ENCODE peak calls at places on chromosomes 13 and 19, in five cellular contexts. U is IMR-90, L is lower leg skin, Y is uterus, R is esophagus muscularis mucosa. F is an unnamed sample.

GRCh38 chr13:36904219-36904618 is 15.8 kb downstream of the SMAD9 start:
- DNase-seq in L (no peak), R (no peak), U (no peak), Y (no peak), F (no peak)

GRCh38 chr13:19888799-19889198 is 25.4 kb upstream of the ZMYM5 start:
- DNase-seq in U (peak), Y (no peak), R (no peak), L (no peak), F (no peak)

GRCh38 chr13:41467546-41467945 is 10.2 kb downstream of the RGCC start:
- DNase-seq in R (no peak), L (no peak), U (no peak), Y (no peak), F (no peak)

GRCh38 chr19:7010722-7011593 is 10.3 kb downstream of the MBD3L2B start:
- DNase-seq in L (no peak), R (no peak), Y (no peak), U (no peak), F (no peak)

GRCh38 chr13:90623318-90624011 is 724.0 kb upstream of the MIR17HG start:
- DNase-seq in R (no peak), U (no peak), L (no peak), Y (no peak), F (no peak)

GRCh38 chr13:70714993-70715392 is 606.7 kb upstream of the KLHL1 start:
- DNase-seq in L (no peak), U (no peak), Y (no peak), R (no peak), F (no peak)

GRCh38 chr19:41335467-41335866 is 18.3 kb downstream of the TGFB1 start:
- DNase-seq in U (no peak), L (no peak), R (no peak), Y (no peak), F (no peak)

GRCh38 chr13:90686438-90686837 is 661.0 kb upstream of the MIR17HG start:
- DNase-seq in Y (no peak), U (peak), L (no peak), R (no peak), F (no peak)

GRCh38 chr13:33145667-33146066 is 129.4 kb downstream of the KL start:
- DNase-seq in Y (no peak), R (no peak), U (no peak), L (no peak), F (no peak)

GRCh38 chr19:29260477-29261317 is 47.7 kb upstream of the UQCRFS1 start:
- DNase-seq in L (peak), U (peak), R (peak), Y (no peak), F (peak)

GRCh38 chr19:43560687-43561086 is 14.6 kb downstream of the XRCC1 start:
- DNase-seq in Y (no peak), U (peak), R (no peak), L (no peak), F (peak)

GRCh38 chr19:7863971-7864718 is 10.0 kb downstream of the PRR36 start:
- DNase-seq in L (no peak), Y (no peak), R (no peak), U (no peak), F (no peak)

GRCh38 chr19:37719111-37719926 is at the start of gene ZNF607:
- DNase-seq in L (peak), R (peak), Y (peak), U (peak), F (peak)
- TF ChIP-seq POLR2A in L (no peak), R (no peak), Y (no peak), U (no peak), F (peak)

DNA sequence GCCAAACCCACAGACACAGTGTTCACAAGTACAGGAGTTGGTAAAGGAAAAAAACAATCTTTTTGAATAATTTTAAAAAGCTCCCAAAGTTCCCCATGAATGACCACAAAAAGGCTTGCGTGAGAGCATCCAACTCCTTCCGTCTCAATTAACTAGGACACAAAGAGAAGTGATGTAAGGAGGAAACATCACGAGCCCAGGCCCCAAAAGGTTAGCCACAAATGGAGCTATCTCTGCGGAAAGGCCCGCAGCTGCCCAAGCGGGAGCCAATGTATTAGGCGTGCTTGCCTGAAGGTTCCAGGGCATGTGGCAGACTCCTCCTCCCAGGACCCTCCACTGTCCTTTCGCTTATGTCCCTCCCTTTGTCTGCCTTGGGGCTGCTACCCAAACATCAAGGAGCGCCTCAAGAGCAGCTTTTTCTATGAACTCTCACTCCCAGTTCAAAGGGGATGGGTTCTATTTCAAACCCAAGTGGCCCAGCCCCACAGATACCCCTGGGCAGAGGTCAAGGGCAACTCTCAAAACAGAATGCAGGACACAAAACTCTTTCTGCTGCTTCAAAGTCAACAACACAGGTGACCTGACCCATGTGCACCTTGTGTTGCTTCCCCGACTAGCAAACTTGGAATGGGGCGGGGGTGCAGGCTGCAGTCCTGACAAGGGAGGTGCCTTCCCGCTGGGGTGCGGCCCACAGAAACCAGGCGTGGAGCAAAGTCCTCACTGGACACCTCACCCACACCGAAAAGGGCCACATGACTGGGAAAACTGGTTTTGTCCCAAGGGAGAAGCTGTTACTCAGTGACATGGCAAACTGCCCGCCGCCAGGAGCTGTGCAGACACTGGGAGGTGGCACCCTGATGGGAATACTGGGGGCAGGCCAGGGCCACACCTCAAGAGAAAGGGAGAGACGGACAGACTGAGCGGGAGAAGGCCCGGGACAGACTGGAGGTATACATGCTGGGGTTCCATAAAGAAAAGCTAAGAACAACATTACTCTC is 17.6 kb downstream of the ZC3H4 start:
- DNase-seq in Y (no peak), R (no peak), L (peak), U (no peak), F (no peak)
- TF ChIP-seq POLR2A in Y (no peak), R (no peak), L (no peak), U (no peak), F (no peak)

GRCh38 chr19:18574691-18575291 is 3.1 kb downstream of the UBA52 start:
- DNase-seq in U (no peak), Y (no peak), L (no peak), R (no peak), F (no peak)

GRCh38 chr19:18566953-18567352 is 4.7 kb upstream of the UBA52 start:
- DNase-seq in U (no peak), R (no peak), L (no peak), Y (no peak), F (no peak)

GRCh38 chr19:18568367-18568766 is 3.3 kb upstream of the UBA52 start:
- DNase-seq in L (no peak), Y (no peak), U (no peak), R (no peak), F (no peak)

GRCh38 chr19:18576383-18576782 is 4.7 kb downstream of the UBA52 start:
- DNase-seq in Y (no peak), R (no peak), L (no peak), U (no peak), F (no peak)

GRCh38 chr19:18571564-18572344 is at the start of gene UBA52:
- DNase-seq in Y (peak), U (peak), R (peak), L (peak), F (peak)
- TF ChIP-seq POLR2A in Y (peak), U (peak), R (peak), L (no peak), F (peak)

DNA sequence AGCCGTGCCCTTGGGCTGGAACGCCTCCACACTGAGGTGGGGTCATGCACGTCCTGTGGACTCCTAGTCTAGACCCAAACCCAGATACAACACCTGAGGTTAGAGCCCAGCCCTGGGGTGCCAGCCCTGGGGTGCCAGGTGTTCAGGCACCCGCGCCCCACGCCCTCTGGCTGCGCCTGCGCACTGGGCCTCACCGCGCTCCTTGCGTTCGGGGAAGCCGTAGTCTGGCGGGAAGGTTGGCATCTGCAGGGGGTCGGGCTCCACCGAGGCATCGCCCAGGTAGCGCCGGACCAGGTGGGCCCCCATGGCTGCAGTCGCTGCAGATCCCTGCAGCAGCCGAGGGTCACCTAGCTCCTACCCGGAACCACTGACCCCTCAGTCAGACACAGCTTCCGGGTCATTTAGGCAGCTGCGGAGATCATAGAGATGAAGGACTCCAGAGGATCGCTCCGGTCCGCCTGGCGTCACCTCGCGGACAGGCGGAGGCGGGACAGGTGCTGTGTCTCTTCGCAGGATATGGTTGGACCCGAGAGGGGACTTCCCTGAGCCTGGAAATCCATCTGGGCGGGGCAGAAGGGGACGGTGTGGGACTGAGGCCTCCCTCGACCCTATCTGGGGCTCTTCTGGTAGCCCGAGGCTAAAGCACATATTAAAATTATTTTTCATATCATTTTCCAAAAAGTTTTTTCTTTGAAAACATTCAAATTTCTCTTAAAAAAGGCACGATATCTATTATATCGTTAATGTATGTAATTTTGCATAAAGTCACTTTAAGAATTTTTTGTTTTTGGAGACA is at the start of gene NDUFB7:
- DNase-seq in U (peak), R (peak), L (peak), Y (peak), F (peak)
- TF ChIP-seq POLR2A in U (peak), R (no peak), L (no peak), Y (no peak), F (peak)

GRCh38 chr19:38384209-38385027 is 3.4 kb downstream of the GGN start:
- DNase-seq in Y (no peak), U (no peak), L (no peak), R (no peak), F (no peak)
- TF ChIP-seq POLR2A in Y (no peak), U (no peak), L (no peak), R (no peak), F (no peak)

DNA sequence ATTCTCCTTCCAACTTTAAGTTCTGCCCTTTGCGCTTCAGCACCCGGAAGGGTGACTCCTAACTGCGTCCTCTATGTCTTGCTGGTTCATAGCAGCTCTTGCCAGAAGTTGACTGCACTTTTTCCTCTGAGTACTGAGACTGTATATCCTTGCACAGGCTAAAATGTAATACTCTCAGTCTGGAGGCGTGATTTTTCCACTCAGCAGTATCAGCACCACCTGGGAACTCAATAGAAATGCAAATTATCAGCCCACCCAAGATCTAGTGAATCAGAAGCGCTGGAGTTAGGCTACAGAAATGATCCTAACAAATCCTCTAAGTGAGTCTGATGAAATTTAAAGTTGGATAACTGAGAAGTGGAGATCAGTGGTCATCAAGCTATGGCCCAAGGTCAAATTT is 1611.9 kb upstream of the SLC10A2 start:
- DNase-seq in U (no peak), R (no peak), L (no peak), Y (no peak), F (no peak)
- TF ChIP-seq POLR2A in U (no peak), R (no peak), L (no peak), Y (no peak), F (no peak)

DNA sequence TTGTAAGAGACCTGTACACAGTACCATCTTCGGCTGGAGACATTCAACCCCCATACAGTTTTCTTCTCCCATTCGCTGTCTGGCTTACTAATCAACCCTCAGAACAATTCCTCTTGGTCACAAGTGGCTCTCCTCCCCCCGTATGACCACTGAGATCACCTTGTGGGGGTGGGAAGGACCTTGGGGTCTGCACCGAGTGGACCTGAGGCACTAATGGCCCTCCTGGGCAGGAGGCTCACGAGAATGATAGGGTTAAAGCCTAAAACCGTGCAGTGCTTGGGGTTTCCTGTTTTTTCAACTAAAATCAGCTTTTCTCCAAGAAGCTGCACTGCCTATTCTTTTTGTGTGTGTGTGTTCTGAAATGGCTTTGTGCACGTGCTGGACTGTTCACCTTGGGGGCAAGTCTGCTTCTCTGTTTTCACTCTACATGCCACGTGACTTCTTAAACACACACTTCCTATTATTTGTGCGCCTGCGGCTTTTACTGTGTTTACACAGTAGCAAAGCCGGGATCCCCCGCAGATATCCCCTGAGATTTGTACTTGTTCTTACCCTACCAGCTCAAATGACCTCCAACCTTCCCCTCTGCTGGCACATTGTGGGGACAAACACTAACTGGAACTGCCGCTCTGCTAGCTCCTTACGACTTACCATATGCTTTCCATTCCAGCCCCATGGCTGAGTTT is 12.3 kb downstream of the RBM26 start:
- DNase-seq in Y (no peak), L (no peak), R (no peak), U (no peak), F (no peak)
- TF ChIP-seq POLR2A in Y (no peak), L (no peak), R (no peak), U (no peak), F (no peak)

GRCh38 chr19:19591133-19591825 is 27.2 kb downstream of the PBX4 start:
- DNase-seq in R (no peak), L (no peak), U (peak), Y (no peak), F (peak)
- TF ChIP-seq POLR2A in R (no peak), L (no peak), U (no peak), Y (no peak), F (no peak)

F was measured in H54.